ENCODE peak calls at places on chromosomes 1 and 21, in five cellular contexts. O is omental fat pad, A is ovary, H is AG04450, X is IMR-90. B is an unnamed sample.
A peak's percentile ranks its signal among the peaks of the same experiment; 100 is the strongest.

GRCh38 chr1:101128211-101128727 is 102.7 kb upstream of the DPH5 start:
- DNase-seq in O (no peak), A (no peak), H (no peak), X (no peak), B (no peak)

GRCh38 chr1:236002572-236002971 is 62.3 kb downstream of the NID1 start:
- DNase-seq in O (no peak), A (no peak), H (no peak), X (no peak), B (no peak)

GRCh38 chr1:21216835-21217811 is 40.4 kb upstream of the EIF4G3 start:
- DNase-seq in O (no peak), A (peak; percentile 60), H (no peak), X (peak; percentile 39), B (no peak)

GRCh38 chr21:42782723-42783247 is 96.6 kb downstream of the WDR4 start:
- DNase-seq in O (no peak), A (no peak), H (no peak), X (no peak), B (no peak)

GRCh38 chr1:237012789-237013383 is 8.6 kb upstream of the MT1HL1 start:
- DNase-seq in O (no peak), A (peak; percentile 39), H (no peak), X (no peak), B (no peak)

GRCh38 chr1:7692038-7692437 is 79.1 kb upstream of the VAMP3 start:
- DNase-seq in O (no peak), A (no peak), H (no peak), X (no peak), B (no peak)

GRCh38 chr1:166910396-166910994 is 34.4 kb upstream of the TADA1 start:
- DNase-seq in O (no peak), A (no peak), H (peak; percentile 43), X (peak; percentile 81), B (no peak)

GRCh38 chr1:235083589-235084323 is 44.9 kb downstream of the TOMM20 start:
- DNase-seq in O (no peak), A (peak; percentile 85), H (peak; percentile 85), X (peak; percentile 94), B (no peak)

GRCh38 chr1:17998889-17999288 is 108.7 kb upstream of the IGSF21 start:
- DNase-seq in O (no peak), A (no peak), H (no peak), X (peak; percentile 4), B (no peak)

GRCh38 chr1:180926164-180926981 is 13.7 kb downstream of the KIAA1614 start:
- DNase-seq in O (no peak), A (peak; percentile 77), H (no peak), X (peak; percentile 43), B (no peak)

GRCh38 chr1:203219934-203220333 is 9.5 kb downstream of the CHIT1 start:
- DNase-seq in O (no peak), A (no peak), H (no peak), X (no peak), B (no peak)

GRCh38 chr1:55472784-55473183 is 257.6 kb upstream of the USP24 start:
- DNase-seq in O (no peak), A (no peak), H (no peak), X (peak; percentile 31), B (no peak)

GRCh38 chr1:178973671-178974091 is 52.0 kb upstream of the FAM20B start:
- DNase-seq in O (no peak), A (no peak), H (no peak), X (no peak), B (no peak)

GRCh38 chr1:20371411-20371810 is 80.7 kb downstream of the VWA5B1 start:
- DNase-seq in O (no peak), A (no peak), H (no peak), X (peak; percentile 22), B (no peak)

GRCh38 chr1:180562582-180562981 is 3.8 kb downstream of the OVAAL start:
- DNase-seq in O (no peak), A (no peak), H (no peak), X (no peak), B (no peak)

GRCh38 chr1:236753964-236754363 is 41.1 kb upstream of the MTR start:
- DNase-seq in O (no peak), A (no peak), H (no peak), X (no peak), B (no peak)

GRCh38 chr1:94401206-94401605 is 17.0 kb upstream of the ABCD3 start:
- DNase-seq in O (no peak), A (no peak), H (no peak), X (no peak), B (no peak)

GRCh38 chr1:212512731-212513559 is 80.2 kb downstream of the NENF start:
- DNase-seq in O (no peak), A (no peak), H (no peak), X (peak; percentile 48), B (no peak)

GRCh38 chr21:44065428-44065827 is 41.8 kb upstream of the PWP2 start:
- DNase-seq in O (no peak), A (no peak), H (no peak), X (peak; percentile 57), B (no peak)

GRCh38 chr1:81703736-81704463 is 96.8 kb upstream of the ADGRL2 start:
- DNase-seq in O (no peak), A (no peak), H (no peak), X (peak; percentile 78), B (no peak)

GRCh38 chr1:1080951-1081310 is 6.8 kb upstream of the RNF223 start:
- DNase-seq in O (no peak), A (peak; percentile 37), H (no peak), X (no peak), B (peak; percentile 67)

GRCh38 chr1:236830116-236830515 is 35.0 kb downstream of the MTR start:
- DNase-seq in O (no peak), A (no peak), H (no peak), X (no peak), B (no peak)

GRCh38 chr1:187999973-188000372 is 1171.2 kb downstream of the PLA2G4A start:
- DNase-seq in O (no peak), A (no peak), H (no peak), X (peak; percentile 17), B (no peak)

GRCh38 chr21:37758997-37759396 is 157.3 kb downstream of the KCNJ6 start:
- DNase-seq in O (no peak), A (no peak), H (peak; percentile 13), X (peak; percentile 62), B (no peak)

GRCh38 chr1:115782571-115783281 is 14.2 kb upstream of the CASQ2 start:
- DNase-seq in O (no peak), A (no peak), H (peak; percentile 2), X (peak; percentile 45), B (no peak)

GRCh38 chr21:31018232-31018631 is 20.0 kb downstream of the KRTAP19-8 start:
- DNase-seq in O (no peak), A (no peak), H (no peak), X (no peak), B (no peak)

GRCh38 chr1:25695991-25696330 is 79.4 kb downstream of the MAN1C1 start:
- DNase-seq in O (no peak), A (no peak), H (peak; percentile 86), X (peak; percentile 97), B (no peak)

GRCh38 chr1:25694591-25695007 is 78.0 kb downstream of the MAN1C1 start:
- DNase-seq in O (no peak), A (no peak), H (no peak), X (peak; percentile 65), B (no peak)

GRCh38 chr1:25697426-25698220 is 81.0 kb downstream of the MAN1C1 start:
- DNase-seq in O (no peak), A (no peak), H (no peak), X (no peak), B (no peak)

GRCh38 chr1:25694167-25694566 is 77.6 kb downstream of the MAN1C1 start:
- DNase-seq in O (no peak), A (peak; percentile 71), H (no peak), X (no peak), B (no peak)

GRCh38 chr1:25695066-25695990 is 78.7 kb downstream of the MAN1C1 start:
- DNase-seq in O (peak; percentile 61), A (peak; percentile 85), H (peak; percentile 97), X (peak; percentile 99), B (no peak)
- TF ChIP-seq CTCF in O (no peak), A (no peak), H (peak; percentile 47), X (peak; percentile 51), B (no peak)

DNA sequence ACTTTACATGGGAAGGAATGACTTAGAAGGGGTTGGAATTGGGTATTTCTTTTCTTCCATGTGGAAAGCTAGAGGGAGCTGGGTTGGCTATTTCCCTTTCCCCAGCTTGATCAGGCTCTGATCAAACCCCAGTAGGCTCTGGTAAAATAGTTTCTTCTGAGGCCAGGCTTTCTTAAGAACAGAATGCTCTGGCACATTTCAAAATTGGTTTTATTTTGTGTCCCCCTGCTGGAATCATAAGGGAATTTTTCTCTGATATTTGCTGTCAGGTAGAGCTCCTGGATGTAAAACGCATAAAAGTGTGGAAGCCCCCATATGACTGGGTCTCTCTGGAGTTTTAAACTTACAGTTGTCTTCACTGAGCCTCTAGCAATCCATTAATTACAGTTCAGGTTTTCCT is 17.1 kb upstream of the APOBEC4 start:
- DNase-seq in O (no peak), A (no peak), H (no peak), X (no peak), B (no peak)
- TF ChIP-seq CTCF in O (no peak), A (no peak), H (peak; percentile 31), X (peak; percentile 19), B (peak; percentile 36)

GRCh38 chr1:11355594-11356467 is 82.8 kb downstream of the UBIAD1 start:
- DNase-seq in O (no peak), A (no peak), H (no peak), X (no peak), B (no peak)

GRCh38 chr1:11354893-11355593 is 82.0 kb downstream of the UBIAD1 start:
- DNase-seq in O (no peak), A (no peak), H (no peak), X (no peak), B (no peak)

GRCh38 chr1:11357291-11357690 is 84.3 kb downstream of the UBIAD1 start:
- DNase-seq in O (no peak), A (no peak), H (no peak), X (no peak), B (no peak)

GRCh38 chr1:11350265-11350664 is 77.3 kb downstream of the UBIAD1 start:
- DNase-seq in O (no peak), A (no peak), H (no peak), X (no peak), B (no peak)

GRCh38 chr1:11352058-11352715 is 79.2 kb downstream of the UBIAD1 start:
- DNase-seq in O (no peak), A (no peak), H (no peak), X (no peak), B (no peak)
- TF ChIP-seq CTCF in O (no peak), A (no peak), H (no peak), X (no peak), B (no peak)

GRCh38 chr1:116826818-116827606 is 72.8 kb downstream of the CD2 start:
- DNase-seq in O (no peak), A (no peak), H (no peak), X (peak; percentile 7), B (no peak)
- TF ChIP-seq CTCF in O (no peak), A (no peak), H (no peak), X (no peak), B (no peak)

B was measured in type B pancreatic cell.